ENCODE peak calls at places on chromosomes 1 and 21, in four cellular contexts. One of them, this sample, is unnamed.

GRCh38 chr1:231357831-231358354 is 19.8 kb downstream of the SPRTN start:
- DNase-seq in AG20443: peak
- DNase-seq in kidney: no peak
- DNase-seq in kidney glomerular epithelial cell: peak
- DNase-seq in this sample: no peak

GRCh38 chr1:54178296-54179070 is 21.3 kb downstream of the CYB5RL start:
- DNase-seq in kidney glomerular epithelial cell: no peak
- DNase-seq in kidney: no peak
- DNase-seq in AG20443: no peak
- DNase-seq in this sample: no peak

GRCh38 chr21:44817506-44817880 is 369 bp downstream of the SUMO3 start:
- DNase-seq in AG20443: peak
- DNase-seq in kidney: peak
- DNase-seq in kidney glomerular epithelial cell: peak
- DNase-seq in this sample: peak

GRCh38 chr1:15196807-15197530 is 43.4 kb downstream of the TMEM51 start:
- DNase-seq in AG20443: no peak
- DNase-seq in kidney glomerular epithelial cell: no peak
- DNase-seq in kidney: no peak
- DNase-seq in this sample: no peak

GRCh38 chr1:77271851-77272250 is 10.0 kb upstream of the AK5 start:
- DNase-seq in kidney glomerular epithelial cell: no peak
- DNase-seq in kidney: no peak
- DNase-seq in AG20443: peak
- DNase-seq in this sample: no peak

GRCh38 chr21:21788591-21788990 is 790.4 kb downstream of the NCAM2 start:
- DNase-seq in AG20443: no peak
- DNase-seq in kidney: no peak
- DNase-seq in kidney glomerular epithelial cell: no peak
- DNase-seq in this sample: no peak

GRCh38 chr1:192632188-192632587 is 3.8 kb upstream of the RGS13 start:
- DNase-seq in kidney glomerular epithelial cell: no peak
- DNase-seq in kidney: no peak
- DNase-seq in AG20443: no peak
- DNase-seq in this sample: no peak

GRCh38 chr1:32695098-32695904 is 7.3 kb downstream of the SYNC start:
- DNase-seq in kidney glomerular epithelial cell: no peak
- DNase-seq in kidney: peak
- DNase-seq in AG20443: peak
- DNase-seq in this sample: no peak

GRCh38 chr1:156886583-156887302 is 6.8 kb upstream of the PEAR1 start:
- DNase-seq in kidney glomerular epithelial cell: no peak
- DNase-seq in kidney: no peak
- DNase-seq in AG20443: no peak
- DNase-seq in this sample: no peak

GRCh38 chr1:38944547-38944946 is 2.9 kb upstream of the RHBDL2 start:
- DNase-seq in AG20443: no peak
- DNase-seq in kidney glomerular epithelial cell: no peak
- DNase-seq in kidney: no peak
- DNase-seq in this sample: no peak

GRCh38 chr1:208201241-208201640 is 42.9 kb downstream of the PLXNA2 start:
- DNase-seq in kidney glomerular epithelial cell: peak
- DNase-seq in kidney: no peak
- DNase-seq in AG20443: peak
- DNase-seq in this sample: no peak

GRCh38 chr21:37368536-37369279 is 2.1 kb downstream of the DYRK1A start:
- DNase-seq in AG20443: no peak
- DNase-seq in kidney glomerular epithelial cell: no peak
- DNase-seq in kidney: no peak
- DNase-seq in this sample: no peak

GRCh38 chr1:147890177-147890790 is 12.3 kb upstream of the GJA8 start:
- DNase-seq in kidney glomerular epithelial cell: peak
- DNase-seq in AG20443: peak
- DNase-seq in kidney: peak
- DNase-seq in this sample: peak

GRCh38 chr1:89451011-89451410 is 73.6 kb upstream of the LRRC8B start:
- DNase-seq in AG20443: peak
- DNase-seq in kidney: no peak
- DNase-seq in kidney glomerular epithelial cell: peak
- DNase-seq in this sample: no peak

GRCh38 chr1:30474818-30475200 is 248.6 kb downstream of the MATN1 start:
- DNase-seq in AG20443: no peak
- DNase-seq in kidney glomerular epithelial cell: no peak
- DNase-seq in kidney: peak
- DNase-seq in this sample: no peak

GRCh38 chr1:203048555-203049051 is 22.3 kb downstream of the PPFIA4 start:
- DNase-seq in kidney: peak
- DNase-seq in AG20443: no peak
- DNase-seq in kidney glomerular epithelial cell: no peak
- DNase-seq in this sample: no peak

GRCh38 chr1:216430744-216431143 is 7.5 kb upstream of the USH2A start:
- DNase-seq in AG20443: no peak
- DNase-seq in kidney glomerular epithelial cell: no peak
- DNase-seq in kidney: no peak
- DNase-seq in this sample: no peak

GRCh38 chr1:66288048-66288447 is 245.9 kb upstream of the SGIP1 start:
- DNase-seq in AG20443: no peak
- DNase-seq in kidney glomerular epithelial cell: no peak
- DNase-seq in kidney: no peak
- DNase-seq in this sample: no peak

GRCh38 chr1:14715266-14715665 is 116.8 kb downstream of the KAZN start:
- DNase-seq in AG20443: no peak
- DNase-seq in kidney glomerular epithelial cell: no peak
- DNase-seq in kidney: peak
- DNase-seq in this sample: no peak

GRCh38 chr1:24931481-24932221 is 1.6 kb upstream of the RUNX3 start:
- DNase-seq in AG20443: no peak
- DNase-seq in kidney glomerular epithelial cell: no peak
- DNase-seq in kidney: no peak
- DNase-seq in this sample: no peak

GRCh38 chr1:116711061-116711582 is 43.1 kb upstream of the CD2 start:
- DNase-seq in kidney: no peak
- DNase-seq in AG20443: no peak
- DNase-seq in kidney glomerular epithelial cell: peak
- DNase-seq in this sample: peak

GRCh38 chr21:35297665-35298064 is 248.6 kb upstream of the RUNX1 start:
- DNase-seq in kidney: no peak
- DNase-seq in AG20443: no peak
- DNase-seq in kidney glomerular epithelial cell: no peak
- DNase-seq in this sample: no peak

GRCh38 chr21:37159053-37159776 is 86.2 kb downstream of the TTC3 start:
- DNase-seq in AG20443: no peak
- DNase-seq in kidney glomerular epithelial cell: no peak
- DNase-seq in kidney: no peak
- DNase-seq in this sample: no peak

GRCh38 chr1:52693843-52694242 is 4.3 kb downstream of the COA7 start:
- DNase-seq in kidney glomerular epithelial cell: no peak
- DNase-seq in AG20443: no peak
- DNase-seq in kidney: no peak
- DNase-seq in this sample: no peak

GRCh38 chr21:37253991-37254390 is 13.1 kb downstream of the VPS26C start:
- DNase-seq in kidney: no peak
- DNase-seq in kidney glomerular epithelial cell: no peak
- DNase-seq in AG20443: no peak
- DNase-seq in this sample: no peak

GRCh38 chr1:117825414-117825813 is 104.0 kb downstream of the GDAP2 start:
- DNase-seq in kidney: no peak
- DNase-seq in AG20443: peak
- DNase-seq in kidney glomerular epithelial cell: no peak
- DNase-seq in this sample: no peak